ENCODE peak calls at places on chromosomes 3 and 15, in four cellular contexts. O, Q, V and C are unnamed samples.

GRCh38 chr3:50493086-50493485 is 10.3 kb downstream of the CACNA2D2 start:
- DNase-seq in O (no peak), Q (no peak), V (no peak), C (no peak)

GRCh38 chr3:64353256-64353655 is 128.0 kb upstream of the PRICKLE2 start:
- DNase-seq in Q (no peak), O (peak; percentile 65), V (no peak), C (peak; percentile 76)

GRCh38 chr15:31263751-31264533 is 62.7 kb upstream of the KLF13 start:
- DNase-seq in O (no peak), V (peak; percentile 41), Q (no peak), C (no peak)

GRCh38 chr15:32844118-32844711 is 126.4 kb downstream of the GREM1 start:
- DNase-seq in V (no peak), O (peak; percentile 70), Q (no peak), C (peak; percentile 55)

GRCh38 chr3:122497425-122497824 is 17.3 kb downstream of the KPNA1 start:
- DNase-seq in V (no peak), Q (no peak), O (peak; percentile 91), C (peak; percentile 90)

GRCh38 chr3:17258823-17259436 is 374.2 kb downstream of the PLCL2 start:
- DNase-seq in Q (peak; percentile 12), O (peak; percentile 39), V (no peak), C (peak; percentile 49)

GRCh38 chr3:111729087-111729846 is 129.8 kb upstream of the PHLDB2 start:
- DNase-seq in O (peak; percentile 87), Q (no peak), V (no peak), C (no peak)

GRCh38 chr15:100439566-100439965 is 89.2 kb downstream of the CERS3 start:
- DNase-seq in V (no peak), O (no peak), Q (no peak), C (no peak)

GRCh38 chr3:71444028-71444860 is 139.3 kb downstream of the FOXP1 start:
- DNase-seq in V (no peak), O (peak; percentile 90), Q (no peak), C (peak; percentile 32)

GRCh38 chr3:130609166-130609574 is 92.2 kb downstream of the COL6A6 start:
- DNase-seq in Q (no peak), O (no peak), V (no peak), C (no peak)

GRCh38 chr3:46845860-46846623 is 17.2 kb downstream of the MYL3 start:
- DNase-seq in O (peak; percentile 57), Q (peak; percentile 70), V (peak; percentile 89), C (peak; percentile 74)

GRCh38 chr15:52020253-52021085 is 1.4 kb downstream of the MAPK6 start:
- DNase-seq in O (peak; percentile 34), V (no peak), Q (no peak), C (peak; percentile 54)

GRCh38 chr15:72616491-72617210 is 37.8 kb upstream of the GOLGA6B start:
- DNase-seq in O (no peak), V (no peak), Q (no peak), C (no peak)

GRCh38 chr3:72574144-72574543 is 274.1 kb downstream of the SHQ1 start:
- DNase-seq in V (no peak), O (no peak), Q (no peak), C (no peak)

GRCh38 chr15:64928626-64929220 is 17.0 kb downstream of the ANKDD1A start:
- DNase-seq in V (peak; percentile 39), O (no peak), Q (no peak), C (no peak)

GRCh38 chr3:127660621-127661253 is 12.0 kb upstream of the ABTB1 start:
- DNase-seq in O (no peak), Q (no peak), V (no peak), C (no peak)

GRCh38 chr3:49792371-49793150 is 6.2 kb upstream of the IP6K1 start:
- DNase-seq in Q (no peak), O (no peak), V (no peak), C (no peak)

GRCh38 chr3:45182915-45183881 is 37.0 kb upstream of the CDCP1 start:
- DNase-seq in V (peak; percentile 61), Q (no peak), O (peak; percentile 54), C (peak; percentile 68)

GRCh38 chr3:127671523-127672428 is 976 bp upstream of the ABTB1 start:
- DNase-seq in Q (no peak), O (no peak), V (peak; percentile 59), C (no peak)

GRCh38 chr3:1616715-1617114 is 482.0 kb upstream of the CNTN4 start:
- DNase-seq in Q (no peak), O (no peak), V (no peak), C (no peak)

GRCh38 chr3:155015776-155016451 is 64.2 kb upstream of the MME start:
- DNase-seq in O (no peak), Q (no peak), V (no peak), C (no peak)

GRCh38 chr3:99515-99914 is 97.0 kb upstream of the CHL1 start:
- DNase-seq in O (no peak), V (no peak), Q (no peak), C (no peak)

GRCh38 chr15:74383695-74384565 is 16.5 kb upstream of the CYP11A1 start:
- DNase-seq in Q (no peak), O (peak; percentile 84), V (no peak), C (no peak)

GRCh38 chr3:97793415-97794019 is 28.3 kb upstream of the CRYBG3 start:
- DNase-seq in Q (peak; percentile 23), O (peak; percentile 64), V (no peak), C (peak; percentile 65)

GRCh38 chr3:168844502-168845482 is 749.1 kb upstream of the GOLIM4 start:
- DNase-seq in V (no peak), O (no peak), Q (no peak), C (no peak)

GRCh38 chr15:83200589-83200988 is 7.0 kb downstream of the HDGFL3 start:
- DNase-seq in V (no peak), Q (no peak), O (peak; percentile 31), C (peak; percentile 17)
- H3K4me3 ChIP-seq in V (no peak overlapping the region), Q (no peak overlapping the region), O (no peak overlapping the region), C (no peak overlapping the region)

GRCh38 chr3:104885214-104885814 is 481.4 kb upstream of the ALCAM start:
- DNase-seq in O (peak; percentile 28), Q (no peak), V (no peak), C (peak; percentile 16)
- H3K18ac ChIP-seq in O (peak overlapping the region; percentile 66), Q (no peak overlapping the region), V (no peak overlapping the region), C (no peak overlapping the region)

DNA sequence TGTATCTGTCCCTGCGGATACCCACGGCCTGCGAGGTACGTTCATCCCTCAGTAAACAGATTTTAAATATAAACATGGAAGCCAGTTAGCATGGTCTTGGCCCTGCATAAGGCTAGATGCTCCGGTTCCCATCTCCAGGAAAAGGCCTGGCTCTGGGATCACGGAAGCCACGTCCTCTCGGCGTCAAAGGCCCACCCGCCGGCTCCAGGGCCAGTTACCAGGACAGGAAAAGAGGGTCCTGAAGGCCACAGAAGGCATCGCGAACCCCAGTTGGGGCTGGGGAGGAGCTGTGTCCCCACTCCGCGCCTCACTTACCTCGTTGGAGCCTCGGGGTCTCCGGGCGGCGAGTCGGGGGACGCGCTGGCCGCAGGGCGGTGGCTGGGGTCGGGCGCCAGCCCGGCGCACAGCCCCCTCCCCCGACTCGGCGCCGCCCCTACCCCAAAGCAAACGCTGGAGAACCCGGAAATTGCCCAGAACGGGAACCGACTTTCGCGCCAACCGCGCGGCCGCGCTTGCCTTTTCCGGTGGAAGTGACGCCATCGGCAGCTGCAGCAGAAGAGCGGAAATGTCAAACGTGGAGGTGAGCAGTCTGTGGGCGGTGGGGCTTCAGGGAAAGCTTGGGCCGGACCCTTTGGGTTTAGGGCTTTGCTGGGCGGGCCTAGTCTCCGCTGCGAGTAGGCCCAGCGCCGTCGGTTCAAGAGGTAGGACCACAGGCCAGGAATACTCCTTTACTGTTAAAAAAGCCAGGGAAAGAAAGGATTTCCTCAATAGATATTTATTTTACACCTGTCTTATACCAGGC is at the start of gene TOPBP1:
- DNase-seq in Q (peak; percentile 70), V (peak; percentile 90), O (peak; percentile 70), C (peak; percentile 68)
- H2BK120ac ChIP-seq in Q (peak within 1 kb of the TSS; percentile 14), V (no peak within 1 kb of the TSS), O (peak within 1 kb of the TSS; percentile 32), C (no peak within 1 kb of the TSS)

GRCh38 chr3:188267790-188268333 is 113.9 kb downstream of the LPP start:
- DNase-seq in V (no peak), O (no peak), Q (no peak), C (no peak)
- H3K4me3 ChIP-seq in V (no peak overlapping the region), O (no peak overlapping the region), Q (no peak overlapping the region), C (no peak overlapping the region)

GRCh38 chr3:32839714-32840085 is 21.9 kb downstream of the TRIM71 start:
- DNase-seq in Q (no peak), O (no peak), V (no peak), C (no peak)
- H3K18ac ChIP-seq in Q (peak overlapping the region; percentile 32), O (no peak overlapping the region), V (no peak overlapping the region), C (no peak overlapping the region)

DNA sequence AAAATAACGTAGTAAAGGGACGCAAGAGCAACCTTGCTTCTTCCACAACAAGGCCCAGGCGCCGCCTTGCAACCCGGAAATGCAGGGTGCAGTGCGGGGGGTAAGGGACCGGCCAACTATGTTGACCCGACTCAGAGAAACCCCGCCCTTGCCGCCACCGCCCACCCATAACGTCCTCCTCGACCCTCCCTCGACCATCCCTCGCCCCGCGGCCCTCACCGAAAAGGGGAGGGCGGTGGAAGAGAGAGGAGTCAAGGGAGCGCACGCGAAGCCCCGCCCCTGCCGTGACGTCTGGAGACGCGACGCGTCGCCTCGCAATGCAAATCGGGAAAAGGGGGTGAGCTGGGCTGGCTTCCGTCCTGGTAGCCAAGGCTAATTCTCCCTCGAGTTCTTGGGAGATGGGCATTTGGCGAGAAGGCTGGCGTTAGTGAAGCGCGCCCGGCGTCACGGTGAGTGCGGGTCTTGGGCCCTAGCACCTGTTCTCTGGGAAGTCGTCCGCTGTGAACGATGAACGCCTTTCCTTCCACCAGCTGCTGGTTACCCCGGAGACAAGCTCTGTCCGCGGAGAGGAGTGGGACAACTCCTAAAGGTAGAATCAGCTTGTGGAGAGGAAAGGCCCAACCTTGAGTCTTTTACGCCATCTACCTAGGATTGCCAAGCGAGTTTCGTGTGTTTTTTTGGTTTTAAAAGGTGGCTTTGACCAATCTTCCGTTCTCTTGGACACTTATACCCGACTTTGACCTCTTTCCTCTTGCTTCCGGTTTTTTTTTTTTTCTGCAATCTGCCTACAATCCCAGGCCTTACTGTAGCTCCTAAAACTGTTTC is at the start of gene USP8:
- DNase-seq in O (peak; percentile 95), V (peak; percentile 98), Q (peak; percentile 98), C (peak; percentile 97)
- H2BK120ac ChIP-seq in O (peak within 1 kb of the TSS; percentile 79), V (no peak within 1 kb of the TSS), Q (no peak within 1 kb of the TSS), C (no peak within 1 kb of the TSS)